ENCODE peak calls at places on chromosome 6, in five cellular contexts. T is iPS-NIHi11; Q is SW 1271; C is ELR; Y is stimulated activated naive CD4-positive, alpha-beta T cell. M is an unnamed sample.
A peak's percentile ranks its signal among the peaks of the same experiment; 100 is the strongest.

GRCh38 chr6:28334272-28335039 is 1.5 kb downstream of the ZSCAN31 start:
- DNase-seq in Y (no peak), C (no peak), Q (no peak), T (no peak), M (no peak)

GRCh38 chr6:27251672-27252251 is 4.3 kb downstream of the PRSS16 start:
- DNase-seq in Y (peak; percentile 31), C (peak; percentile 52), T (peak; percentile 92), Q (peak; percentile 70), M (peak; percentile 30)

GRCh38 chr6:169887529-169888140 is 136.2 kb downstream of the ERMARD start:
- DNase-seq in Y (no peak), C (no peak), T (no peak), Q (no peak), M (no peak)

GRCh38 chr6:1624848-1625341 is 15.2 kb downstream of the FOXC1 start:
- DNase-seq in T (peak; percentile 42), C (peak; percentile 67), Y (peak; percentile 7), Q (no peak), M (no peak)

GRCh38 chr6:135329851-135330803 is 149.0 kb downstream of the MYB start:
- DNase-seq in T (no peak), Q (no peak), C (no peak), Y (no peak), M (no peak)

GRCh38 chr6:112203577-112204349 is 50.6 kb downstream of the LAMA4 start:
- DNase-seq in C (peak; percentile 97), T (no peak), Y (no peak), Q (peak; percentile 48), M (no peak)

GRCh38 chr6:148323344-148323743 is 19.3 kb upstream of the SASH1 start:
- DNase-seq in C (peak; percentile 87), Q (no peak), T (no peak), Y (no peak), M (no peak)

GRCh38 chr6:21887301-21888185 is 294.0 kb downstream of the SOX4 start:
- DNase-seq in Y (no peak), C (no peak), Q (no peak), T (no peak), M (no peak)

GRCh38 chr6:79042799-79043126 is 35.3 kb downstream of the PHIP start:
- DNase-seq in Y (no peak), C (no peak), T (no peak), Q (no peak), M (no peak)